ENCODE peak calls at places on chromosomes 7 and 10, in nine cellular contexts. F is keratinocyte; Q is upper lobe of right lung; E is activated CD8-positive, alpha-beta memory T cell treated with anti-CD3 and anti-CD28 coated beads for 48 hours; P is activated naive CD8-positive, alpha-beta T cell treated with anti-CD3 and anti-CD28 coated beads, Interleukin-2, amount 10 ng/mL, durations not matched to agents 7 days and 5 days; U is NCI-H345; B is aorta; C is tibial nerve; K is left ventricle myocardium inferior. S is an unnamed sample.

GRCh38 chr10:27100800-27101347 is 580 bp upstream of the ANKRD26 start:
- DNase-seq in F (no peak), Q (no peak), E (no peak), P (peak; percentile 39), U (no peak), B (no peak), C (no peak), K (no peak), S (no peak)

GRCh38 chr7:130365511-130366441 is 14.5 kb upstream of the CPA1 start:
- DNase-seq in F (no peak), Q (no peak), E (no peak), P (no peak), U (peak; percentile 98), B (no peak), C (no peak), K (no peak), S (peak; percentile 72)

GRCh38 chr10:89738551-89739209 is 37.3 kb downstream of the KIF20B start:
- DNase-seq in F (no peak), Q (no peak), E (no peak), P (no peak), U (no peak), B (no peak), C (no peak), K (no peak), S (no peak)

GRCh38 chr7:132480534-132480933 is 95.7 kb downstream of the PLXNA4 start:
- DNase-seq in F (no peak), Q (peak; percentile 46), E (no peak), P (no peak), U (no peak), B (peak; percentile 68), C (no peak), K (peak; percentile 74), S (no peak)

GRCh38 chr7:6250364-6250833 is 22.0 kb downstream of the CYTH3 start:
- DNase-seq in F (peak; percentile 69), Q (no peak), E (no peak), P (no peak), U (no peak), B (no peak), C (no peak), K (no peak), S (no peak)

GRCh38 chr7:101743995-101744360 is 73.4 kb upstream of the CUX1 start:
- DNase-seq in F (no peak), Q (no peak), E (no peak), P (peak; percentile 32), U (no peak), B (no peak), C (no peak), K (no peak), S (peak; percentile 85)

GRCh38 chr7:136938476-136938875 is 70.0 kb downstream of the CHRM2 start:
- DNase-seq in F (no peak), Q (no peak), E (no peak), P (no peak), U (no peak), B (no peak), C (no peak), K (no peak), S (no peak)

GRCh38 chr10:21145751-21146445 is 248.8 kb upstream of the NEBL start:
- DNase-seq in F (no peak), Q (no peak), E (no peak), P (no peak), U (no peak), B (no peak), C (no peak), K (no peak), S (peak; percentile 32)

GRCh38 chr7:78171398-78171797 is 372.8 kb downstream of the PHTF2 start:
- DNase-seq in F (no peak), Q (no peak), E (no peak), P (no peak), U (no peak), B (no peak), C (no peak), K (no peak), S (no peak)

GRCh38 chr7:29567174-29567573 is 3.5 kb downstream of the PRR15 start:
- DNase-seq in F (no peak), Q (no peak), E (no peak), P (no peak), U (no peak), B (no peak), C (no peak), K (no peak), S (no peak)

GRCh38 chr7:43906327-43907010 is at the start of gene URGCP:
- DNase-seq in F (no peak), Q (peak; percentile 85), E (peak; percentile 20), P (peak; percentile 77), U (peak; percentile 65), B (peak; percentile 68), C (no peak), K (peak; percentile 59), S (peak; percentile 89)

GRCh38 chr10:15254808-15255655 is 86.5 kb upstream of the NMT2 start:
- DNase-seq in F (no peak), Q (no peak), E (no peak), P (peak; percentile 49), U (no peak), B (no peak), C (peak; percentile 31), K (no peak), S (peak; percentile 66)

GRCh38 chr10:33306756-33307519 is 27.5 kb downstream of the NRP1 start:
- DNase-seq in F (no peak), Q (no peak), E (no peak), P (no peak), U (no peak), B (no peak), C (no peak), K (no peak), S (no peak)

GRCh38 chr10:34522542-34522941 is 292.6 kb downstream of the PARD3 start:
- DNase-seq in F (no peak), Q (no peak), E (no peak), P (no peak), U (no peak), B (no peak), C (no peak), K (no peak), S (no peak)

GRCh38 chr7:30752979-30753378 is 1.0 kb downstream of the INMT start:
- DNase-seq in F (no peak), Q (no peak), E (no peak), P (no peak), U (no peak), B (peak; percentile 84), C (peak; percentile 83), K (peak; percentile 86), S (no peak)

GRCh38 chr7:130884437-130885417 is 150.7 kb upstream of the KLF14 start:
- DNase-seq in F (no peak), Q (no peak), E (no peak), P (no peak), U (no peak), B (no peak), C (no peak), K (no peak), S (no peak)

GRCh38 chr7:8125680-8126444 is 136.1 kb downstream of the ICA1 start:
- DNase-seq in F (no peak), Q (peak; percentile 67), E (peak; percentile 63), P (peak; percentile 74), U (no peak), B (peak; percentile 65), C (no peak), K (no peak), S (no peak)

GRCh38 chr7:142300689-142301088 is 42.8 kb upstream of the PRSS58 start:
- DNase-seq in F (no peak), Q (no peak), E (no peak), P (no peak), U (no peak), B (no peak), C (no peak), K (no peak), S (peak; percentile 72)

GRCh38 chr10:48215148-48215982 is 59.1 kb downstream of the FRMPD2 start:
- DNase-seq in F (peak; percentile 15), Q (no peak), E (no peak), P (peak; percentile 62), U (peak; percentile 40), B (no peak), C (no peak), K (no peak), S (peak; percentile 54)

GRCh38 chr7:47100815-47101435 is 481.0 kb downstream of the TNS3 start:
- DNase-seq in F (no peak), Q (peak; percentile 80), E (no peak), P (no peak), U (no peak), B (peak; percentile 73), C (no peak), K (peak; percentile 35), S (peak; percentile 56)

GRCh38 chr7:6367701-6368211 is 80.0 kb downstream of the DAGLB start:
- DNase-seq in F (no peak), Q (no peak), E (no peak), P (no peak), U (no peak), B (no peak), C (no peak), K (no peak), S (no peak)

GRCh38 chr7:26653430-26653911 is 210.9 kb downstream of the SKAP2 start:
- DNase-seq in F (no peak), Q (no peak), E (no peak), P (no peak), U (peak; percentile 40), B (no peak), C (no peak), K (no peak), S (no peak)

GRCh38 chr7:618539-619355 is 99.1 kb upstream of the PDGFA start:
- DNase-seq in F (no peak), Q (peak; percentile 54), E (no peak), P (peak; percentile 63), U (no peak), B (peak; percentile 53), C (no peak), K (no peak), S (no peak)

GRCh38 chr10:28551086-28551485 is 18.2 kb downstream of the WAC start:
- DNase-seq in F (no peak), Q (no peak), E (no peak), P (no peak), U (no peak), B (no peak), C (no peak), K (no peak), S (no peak)

GRCh38 chr7:2225336-2225735 is 7.4 kb downstream of the MAD1L1 start:
- DNase-seq in F (peak; percentile 95), Q (peak; percentile 76), E (no peak), P (no peak), U (no peak), B (no peak), C (no peak), K (no peak), S (peak; percentile 36)

GRCh38 chr10:122537545-122537944 is 23.0 kb upstream of the DMBT1 start:
- DNase-seq in F (no peak), Q (no peak), E (no peak), P (no peak), U (no peak), B (no peak), C (no peak), K (no peak), S (no peak)

GRCh38 chr7:117673839-117674238 is 194.0 kb downstream of the CFTR start:
- DNase-seq in F (peak; percentile 1), Q (no peak), E (no peak), P (no peak), U (peak; percentile 67), B (no peak), C (no peak), K (no peak), S (no peak)

GRCh38 chr10:59905066-59905734 is 1.2 kb downstream of the CCDC6 start:
- DNase-seq in F (no peak), Q (peak; percentile 73), E (no peak), P (no peak), U (peak; percentile 9), B (peak; percentile 73), C (no peak), K (no peak), S (peak; percentile 61)

GRCh38 chr7:79282882-79283602 is 170.4 kb downstream of the MAGI2 start:
- DNase-seq in F (no peak), Q (no peak), E (no peak), P (no peak), U (no peak), B (no peak), C (no peak), K (no peak), S (no peak)

GRCh38 chr7:27708485-27708884 is 31.5 kb upstream of the TAX1BP1 start:
- DNase-seq in F (no peak), Q (no peak), E (no peak), P (no peak), U (no peak), B (no peak), C (no peak), K (no peak), S (no peak)

GRCh38 chr7:122343986-122344620 is 39.6 kb upstream of the FEZF1 start:
- DNase-seq in F (no peak), Q (no peak), E (no peak), P (no peak), U (no peak), B (no peak), C (no peak), K (no peak), S (no peak)